ENCODE peak calls at places on chromosomes 13 and 19, in eight cellular contexts. O is mesothelial cell of epicardium, S is choroid plexus epithelial cell, Y is Peyer's patch, X is left lung, Z is endodermal cell, L is AG10803, J is cardiac fibroblast. F is an unnamed sample.

GRCh38 chr19:1624458-1624857 is 19.2 kb upstream of the UQCR11 start:
- DNase-seq in O (no peak), S (peak), Y (peak), X (no peak), Z (peak), L (peak), J (peak), F (peak)

GRCh38 chr19:54905908-54906511 is at the start of gene NCR1:
- DNase-seq in O (no peak), S (no peak), Y (no peak), X (no peak), Z (no peak), L (no peak), J (no peak), F (no peak)

GRCh38 chr13:79128158-79128557 is 277.9 kb downstream of the RBM26 start:
- DNase-seq in O (no peak), S (peak), Y (no peak), X (no peak), Z (no peak), L (peak), J (peak), F (no peak)

GRCh38 chr13:109547942-109548860 is 238.2 kb downstream of the IRS2 start:
- DNase-seq in O (no peak), S (no peak), Y (no peak), X (no peak), Z (no peak), L (no peak), J (no peak), F (no peak)

GRCh38 chr13:30112602-30113435 is 194.5 kb downstream of the KATNAL1 start:
- DNase-seq in O (peak), S (peak), Y (peak), X (peak), Z (peak), L (peak), J (peak), F (peak)

GRCh38 chr13:67440240-67440639 is 210.1 kb upstream of the PCDH9 start:
- DNase-seq in O (no peak), S (no peak), Y (no peak), X (no peak), Z (no peak), L (no peak), J (no peak), F (no peak)

GRCh38 chr19:57803594-57804325 is 11.0 kb downstream of the ZNF552 start:
- DNase-seq in O (peak), S (peak), Y (no peak), X (peak), Z (peak), L (peak), J (peak), F (peak)

GRCh38 chr13:73767747-73768315 is 366.4 kb downstream of the KLF12 start:
- DNase-seq in O (no peak), S (no peak), Y (peak), X (no peak), Z (peak), L (no peak), J (peak), F (peak)

GRCh38 chr19:8304841-8305621 is 3.1 kb downstream of the CD320 start:
- DNase-seq in O (peak), S (no peak), Y (peak), X (peak), Z (peak), L (no peak), J (no peak), F (peak)

GRCh38 chr13:93775507-93776108 is 549.0 kb downstream of the GPC6 start:
- DNase-seq in O (no peak), S (peak), Y (no peak), X (no peak), Z (no peak), L (peak), J (peak), F (no peak)

GRCh38 chr19:48992571-48993174 is 436 bp downstream of the GYS1 start:
- DNase-seq in O (peak), S (no peak), Y (peak), X (peak), Z (no peak), L (no peak), J (no peak), F (peak)

GRCh38 chr19:51361228-51361627 is 5.0 kb downstream of the ETFB start:
- DNase-seq in O (no peak), S (no peak), Y (no peak), X (no peak), Z (peak), L (no peak), J (no peak), F (no peak)

GRCh38 chr13:80168089-80168850 is 172.7 kb downstream of the SPRY2 start:
- DNase-seq in O (no peak), S (peak), Y (no peak), X (no peak), Z (no peak), L (peak), J (peak), F (no peak)

GRCh38 chr19:48398329-48399235 is 5.1 kb downstream of the GRIN2D start:
- DNase-seq in O (peak), S (peak), Y (peak), X (peak), Z (peak), L (peak), J (peak), F (peak)

GRCh38 chr13:48626077-48626449 is 27.7 kb upstream of the CYSLTR2 start:
- DNase-seq in O (no peak), S (peak), Y (no peak), X (no peak), Z (no peak), L (no peak), J (peak), F (no peak)

GRCh38 chr19:2782936-2783780 is at the start of gene SGTA:
- DNase-seq in O (peak), S (peak), Y (peak), X (peak), Z (peak), L (peak), J (peak), F (peak)
- TF ChIP-seq CTCF in O (peak), S (peak), Y (peak), X (peak), Z (peak), L (peak), J (peak), F (peak)

DNA sequence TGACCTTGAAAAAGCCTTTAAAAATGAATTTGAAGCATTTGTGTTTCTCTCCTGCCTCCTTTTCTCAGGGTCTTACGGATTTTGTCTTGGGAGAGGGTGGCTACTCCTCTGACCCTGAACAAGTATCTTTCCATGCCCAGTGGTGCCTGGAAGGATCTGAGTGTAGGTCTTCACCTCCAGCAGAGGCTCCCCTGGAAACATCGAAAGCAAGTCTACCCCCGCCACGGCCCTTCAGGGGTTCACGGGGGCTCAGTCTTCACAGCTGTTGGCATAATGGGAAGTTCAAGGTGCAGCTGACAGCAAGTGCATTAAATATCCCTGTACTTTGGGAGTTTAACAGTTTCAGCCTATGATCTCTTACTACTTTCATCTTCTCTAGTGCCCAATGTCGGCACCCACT is 42.7 kb upstream of the SLC15A1 start:
- DNase-seq in O (no peak), S (no peak), Y (no peak), X (no peak), Z (no peak), L (no peak), J (no peak), F (no peak)
- TF ChIP-seq CTCF in O (no peak), S (no peak), Y (no peak), X (no peak), Z (no peak), L (no peak), J (no peak), F (no peak)

GRCh38 chr19:35055715-35056179 is 14.2 kb downstream of the HPN start:
- DNase-seq in O (no peak), S (no peak), Y (no peak), X (no peak), Z (peak), L (no peak), J (no peak), F (no peak)
- TF ChIP-seq CTCF in O (no peak), S (peak), Y (peak), X (no peak), Z (peak), L (no peak), J (no peak), F (no peak)

GRCh38 chr19:35141627-35142401 is 1.2 kb upstream of the FXYD7 start:
- DNase-seq in O (no peak), S (no peak), Y (no peak), X (no peak), Z (peak), L (no peak), J (no peak), F (no peak)
- TF ChIP-seq CTCF in O (no peak), S (no peak), Y (no peak), X (peak), Z (no peak), L (no peak), J (no peak), F (no peak)

GRCh38 chr13:97753942-97754670 is 199.4 kb upstream of the IPO5 start:
- DNase-seq in O (no peak), S (no peak), Y (no peak), X (no peak), Z (peak), L (no peak), J (no peak), F (no peak)
- TF ChIP-seq CTCF in O (no peak), S (peak), Y (no peak), X (no peak), Z (peak), L (no peak), J (peak), F (no peak)

GRCh38 chr19:33177417-33177976 is 16.6 kb upstream of the LRP3 start:
- DNase-seq in O (peak), S (no peak), Y (no peak), X (no peak), Z (peak), L (no peak), J (no peak), F (peak)

GRCh38 chr19:33175156-33175782 is 18.9 kb upstream of the LRP3 start:
- DNase-seq in O (no peak), S (no peak), Y (no peak), X (no peak), Z (peak), L (no peak), J (no peak), F (no peak)

GRCh38 chr19:33175886-33176669 is 18.1 kb upstream of the LRP3 start:
- DNase-seq in O (no peak), S (peak), Y (no peak), X (no peak), Z (peak), L (peak), J (no peak), F (no peak)

GRCh38 chr19:33174186-33174585 is 19.9 kb upstream of the LRP3 start:
- DNase-seq in O (no peak), S (no peak), Y (no peak), X (no peak), Z (no peak), L (no peak), J (no peak), F (no peak)

GRCh38 chr19:33176670-33177416 is 17.3 kb upstream of the LRP3 start:
- DNase-seq in O (peak), S (peak), Y (peak), X (peak), Z (peak), L (peak), J (peak), F (peak)
- TF ChIP-seq CTCF in O (no peak), S (peak), Y (peak), X (no peak), Z (peak), L (peak), J (peak), F (peak)

GRCh38 chr19:41341669-41342490 is 11.8 kb downstream of the TGFB1 start:
- DNase-seq in O (no peak), S (no peak), Y (no peak), X (no peak), Z (peak), L (no peak), J (no peak), F (no peak)
- TF ChIP-seq CTCF in O (no peak), S (no peak), Y (peak), X (no peak), Z (peak), L (no peak), J (no peak), F (no peak)

GRCh38 chr13:89057274-89057673 is 1386.1 kb downstream of the SLITRK5 start:
- DNase-seq in O (no peak), S (no peak), Y (no peak), X (no peak), Z (no peak), L (no peak), J (no peak), F (no peak)

GRCh38 chr13:89053418-89053817 is 1382.2 kb downstream of the SLITRK5 start:
- DNase-seq in O (no peak), S (no peak), Y (no peak), X (no peak), Z (no peak), L (no peak), J (no peak), F (no peak)

GRCh38 chr13:89052699-89053098 is 1381.5 kb downstream of the SLITRK5 start:
- DNase-seq in O (no peak), S (no peak), Y (no peak), X (no peak), Z (no peak), L (no peak), J (no peak), F (no peak)

GRCh38 chr13:89061821-89062220 is 1390.7 kb downstream of the SLITRK5 start:
- DNase-seq in O (no peak), S (no peak), Y (no peak), X (no peak), Z (no peak), L (no peak), J (no peak), F (no peak)

GRCh38 chr13:89057862-89058261 is 1386.7 kb downstream of the SLITRK5 start:
- DNase-seq in O (no peak), S (no peak), Y (no peak), X (no peak), Z (no peak), L (no peak), J (no peak), F (no peak)
- TF ChIP-seq CTCF in O (no peak), S (no peak), Y (no peak), X (no peak), Z (no peak), L (no peak), J (no peak), F (no peak)

GRCh38 chr13:112813552-112813951 is 123.7 kb downstream of the ATP11A start:
- DNase-seq in O (no peak), S (no peak), Y (no peak), X (no peak), Z (no peak), L (no peak), J (no peak), F (no peak)
- TF ChIP-seq CTCF in O (no peak), S (no peak), Y (no peak), X (no peak), Z (no peak), L (no peak), J (no peak), F (no peak)